ENCODE peak calls at places on chromosomes 6 and 20, in eight cellular contexts. C is mesenchymal stem cell, G is hepatocyte, Z is uterus, W is right cardiac atrium, D is fibroblast of lung, P is body of pancreas, A is left lung. E is an unnamed sample.

GRCh38 chr6:121093928-121094327 is 240.4 kb downstream of the TBC1D32 start:
- DNase-seq in C (peak; percentile 15), G (no peak), Z (no peak), W (no peak), D (peak; percentile 73), P (no peak), A (no peak), E (no peak)

GRCh38 chr20:45067558-45067957 is 33.4 kb downstream of the KCNS1 start:
- DNase-seq in C (peak; percentile 17), G (no peak), Z (no peak), W (no peak), D (peak; percentile 57), P (no peak), A (no peak), E (no peak)

GRCh38 chr6:101486124-101486523 is 92.6 kb downstream of the GRIK2 start:
- DNase-seq in C (no peak), G (no peak), Z (no peak), W (no peak), D (no peak), P (no peak), A (no peak), E (no peak)

GRCh38 chr20:10524034-10524476 is 89.0 kb downstream of the SLX4IP start:
- DNase-seq in C (peak; percentile 77), G (peak; percentile 15), Z (peak; percentile 46), W (peak; percentile 86), D (peak; percentile 54), P (peak; percentile 25), A (no peak), E (no peak)

GRCh38 chr6:137926207-137926731 is 59.2 kb downstream of the TNFAIP3 start:
- DNase-seq in C (peak; percentile 90), G (peak; percentile 57), Z (no peak), W (peak; percentile 21), D (peak; percentile 97), P (no peak), A (peak; percentile 41), E (no peak)

GRCh38 chr6:143514996-143515760 is 3.7 kb upstream of the FUCA2 start:
- DNase-seq in C (no peak), G (no peak), Z (no peak), W (peak; percentile 86), D (peak; percentile 55), P (peak; percentile 52), A (peak; percentile 52), E (no peak)

GRCh38 chr20:33693741-33694645 is 7.8 kb upstream of the E2F1 start:
- DNase-seq in C (no peak), G (no peak), Z (peak; percentile 73), W (peak; percentile 91), D (no peak), P (no peak), A (no peak), E (no peak)

GRCh38 chr20:18728165-18728866 is 85.3 kb upstream of the SCP2D1 start:
- DNase-seq in C (no peak), G (no peak), Z (no peak), W (no peak), D (no peak), P (no peak), A (no peak), E (no peak)

GRCh38 chr6:136341967-136342366 is 52.3 kb upstream of the BCLAF1 start:
- DNase-seq in C (no peak), G (no peak), Z (no peak), W (no peak), D (no peak), P (no peak), A (no peak), E (no peak)

GRCh38 chr20:32484221-32485125 is 100.7 kb downstream of the NOL4L start:
- DNase-seq in C (peak; percentile 61), G (peak; percentile 77), Z (peak; percentile 57), W (peak; percentile 82), D (peak; percentile 27), P (peak; percentile 50), A (no peak), E (no peak)

GRCh38 chr6:157823001-157823522 is at the start of gene SNX9:
- DNase-seq in C (peak; percentile 82), G (peak; percentile 94), Z (peak; percentile 81), W (peak; percentile 92), D (peak; percentile 80), P (peak; percentile 81), A (peak; percentile 71), E (peak; percentile 61)

GRCh38 chr6:149854532-149854931 is 9.6 kb downstream of the LRP11 start:
- DNase-seq in C (no peak), G (no peak), Z (no peak), W (peak; percentile 51), D (peak; percentile 44), P (no peak), A (no peak), E (no peak)

GRCh38 chr6:149855040-149855654 is 9.0 kb downstream of the LRP11 start:
- DNase-seq in C (peak; percentile 96), G (peak; percentile 70), Z (no peak), W (no peak), D (peak; percentile 94), P (no peak), A (peak; percentile 50), E (no peak)

GRCh38 chr6:149851461-149851860 is 12.7 kb downstream of the LRP11 start:
- DNase-seq in C (peak; percentile 89), G (no peak), Z (no peak), W (no peak), D (peak; percentile 49), P (no peak), A (no peak), E (no peak)

GRCh38 chr6:149852180-149852579 is 12.0 kb downstream of the LRP11 start:
- DNase-seq in C (peak; percentile 95), G (no peak), Z (no peak), W (peak; percentile 52), D (peak; percentile 84), P (no peak), A (peak; percentile 64), E (no peak)

GRCh38 chr6:149852881-149853280 is 11.3 kb downstream of the LRP11 start:
- DNase-seq in C (no peak), G (no peak), Z (no peak), W (no peak), D (no peak), P (no peak), A (no peak), E (no peak)
- H3K4me1 ChIP-seq in C (peaks cover 13% of the 10 kb centered on the region), G (peaks cover 21% of the 10 kb centered on the region), Z (peaks cover under 1% of the 10 kb centered on the region), W (no peaks in the 10 kb centered on the region), D (peaks cover 25% of the 10 kb centered on the region), P (peaks cover 14% of the 10 kb centered on the region), A (peaks cover 28% of the 10 kb centered on the region), E (no peaks in the 10 kb centered on the region)

DNA sequence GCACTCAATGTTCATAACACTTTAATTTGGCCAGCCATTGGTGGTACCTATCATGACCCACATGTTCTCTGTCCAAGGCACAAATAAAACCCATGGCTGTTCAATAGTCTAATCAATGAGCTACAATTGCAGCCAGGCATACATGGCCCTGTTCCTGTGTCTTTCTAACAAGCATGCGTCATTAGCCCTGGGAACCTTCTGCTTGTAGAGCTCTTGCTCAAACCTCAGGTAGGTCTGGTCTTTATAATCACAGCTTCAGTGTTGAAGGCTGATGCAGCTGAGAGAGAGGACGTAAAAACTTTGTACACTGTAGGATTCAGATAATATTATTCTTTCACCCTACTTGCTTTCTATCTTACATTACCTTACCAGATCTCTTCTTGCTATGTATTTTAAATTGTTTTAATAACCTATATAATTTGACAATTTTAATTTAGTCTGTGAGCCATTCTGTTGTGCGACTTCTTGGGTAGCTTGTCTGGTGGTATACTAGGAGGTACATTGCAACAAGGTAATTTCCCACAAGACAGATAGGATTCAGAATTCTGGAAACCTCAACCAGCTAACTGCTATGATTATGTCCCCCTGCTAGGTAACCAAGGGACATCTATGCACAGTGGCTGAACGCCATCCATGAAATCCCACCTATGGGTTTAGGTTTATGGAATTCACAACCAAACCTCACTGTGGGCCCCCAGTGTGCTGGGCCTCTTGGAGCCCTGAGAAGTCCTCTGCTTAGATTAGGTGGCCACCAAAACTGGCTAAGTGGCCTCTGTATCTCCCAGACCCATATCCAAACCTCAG is 55.4 kb upstream of the RIPOR2 start:
- DNase-seq in C (no peak), G (no peak), Z (no peak), W (no peak), D (no peak), P (no peak), A (no peak), E (no peak)
- H3K4me1 ChIP-seq in C (no peaks in the 10 kb centered on the region), G (no peaks in the 10 kb centered on the region), Z (no peaks in the 10 kb centered on the region), W (peaks cover 2% of the 10 kb centered on the region), D (no peaks in the 10 kb centered on the region), P (no peaks in the 10 kb centered on the region), A (no peaks in the 10 kb centered on the region), E (peaks cover 19% of the 10 kb centered on the region)

DNA sequence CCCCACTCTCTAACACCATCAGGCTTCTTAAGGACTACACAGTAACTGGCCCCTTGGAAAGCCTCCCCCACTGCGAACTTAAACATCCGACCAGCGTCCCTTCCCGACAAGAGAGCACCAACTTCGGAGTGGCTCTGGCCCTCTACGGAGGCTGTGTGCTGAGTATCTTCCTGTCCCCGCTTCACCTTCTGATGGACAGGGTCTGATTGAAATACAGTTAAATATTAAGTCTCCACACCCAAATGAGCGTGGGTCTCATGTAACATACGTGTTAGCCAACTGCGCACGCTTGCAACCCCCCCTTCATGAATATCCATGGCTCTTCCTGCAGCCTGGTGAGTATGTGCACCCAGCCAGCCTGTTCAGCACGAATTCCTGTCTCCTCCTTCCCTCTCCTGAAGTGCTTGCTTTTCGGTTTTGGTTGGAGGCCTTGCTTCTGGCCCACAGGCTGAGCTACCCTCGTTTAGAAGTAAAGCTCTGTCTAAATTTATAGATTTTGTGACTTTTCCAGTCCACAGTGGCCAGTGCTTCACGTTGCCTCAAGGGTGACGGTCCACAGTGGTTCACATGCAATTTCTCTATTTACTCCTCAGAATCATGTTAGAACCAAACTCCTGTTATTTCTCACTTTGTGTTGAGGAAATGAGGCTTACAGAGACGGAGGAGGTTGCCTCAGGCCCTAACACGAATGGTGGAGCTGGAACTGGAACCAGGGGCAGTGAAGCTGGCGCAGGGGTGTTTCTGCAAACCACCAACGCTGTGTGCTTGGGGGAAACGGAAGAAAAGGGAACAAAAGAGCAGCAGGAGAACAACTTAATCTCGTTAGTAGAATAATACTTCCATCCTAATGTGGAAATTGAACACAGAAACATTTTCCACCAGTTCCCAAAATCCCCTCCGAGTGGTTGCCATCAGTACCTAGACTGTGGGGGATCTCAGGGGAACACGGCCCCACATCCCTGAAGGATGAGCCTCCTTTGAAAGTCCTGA is 103.1 kb upstream of the FRMD1 start:
- DNase-seq in C (no peak), G (no peak), Z (no peak), W (no peak), D (no peak), P (no peak), A (no peak), E (no peak)
- H3K4me1 ChIP-seq in C (peaks cover 4% of the 10 kb centered on the region), G (no peaks in the 10 kb centered on the region), Z (no peaks in the 10 kb centered on the region), W (no peaks in the 10 kb centered on the region), D (no peaks in the 10 kb centered on the region), P (no peaks in the 10 kb centered on the region), A (no peaks in the 10 kb centered on the region), E (no peaks in the 10 kb centered on the region)

GRCh38 chr6:108568101-108568500 is 7.4 kb downstream of the FOXO3 start:
- DNase-seq in C (no peak), G (no peak), Z (no peak), W (no peak), D (no peak), P (no peak), A (no peak), E (no peak)

GRCh38 chr6:108565091-108565766 is 4.5 kb downstream of the FOXO3 start:
- DNase-seq in C (peak; percentile 36), G (no peak), Z (no peak), W (no peak), D (no peak), P (no peak), A (no peak), E (no peak)

GRCh38 chr6:108566406-108566805 is 5.7 kb downstream of the FOXO3 start:
- DNase-seq in C (no peak), G (no peak), Z (no peak), W (no peak), D (no peak), P (peak; percentile 35), A (no peak), E (no peak)

GRCh38 chr6:108564178-108564577 is 3.5 kb downstream of the FOXO3 start:
- DNase-seq in C (peak; percentile 80), G (no peak), Z (no peak), W (no peak), D (peak; percentile 99), P (no peak), A (no peak), E (no peak)

GRCh38 chr6:108565893-108566292 is 5.2 kb downstream of the FOXO3 start:
- DNase-seq in C (peak; percentile 83), G (no peak), Z (peak; percentile 61), W (no peak), D (peak; percentile 64), P (no peak), A (no peak), E (no peak)
- H3K4me1 ChIP-seq in C (peaks cover 7% of the 10 kb centered on the region), G (peaks cover 27% of the 10 kb centered on the region), Z (peaks cover 23% of the 10 kb centered on the region), W (peaks cover 16% of the 10 kb centered on the region), D (peaks cover 24% of the 10 kb centered on the region), P (peaks cover 53% of the 10 kb centered on the region), A (peaks cover 32% of the 10 kb centered on the region), E (peaks cover 29% of the 10 kb centered on the region)

E was measured in effector memory CD4-positive, alpha-beta T cell.